ENCODE peak calls at places on chromosomes 2 and 18, in five cellular contexts. One of them, this sample, is unnamed.

GRCh38 chr2:101729521-101730190 is 32.1 kb downstream of the MAP4K4 start:
- DNase-seq in A673: no peak
- DNase-seq in mesendoderm: no peak
- DNase-seq in AG04450: no peak
- DNase-seq in stimulated activated CD4-positive, alpha-beta T cell treated with anti-CD3 and anti-CD28 coated beads, Interleukin-1b, Interleukin-23, amount 100 ng/mL, for 24 hours: no peak
- DNase-seq in this sample: no peak

GRCh38 chr2:64625352-64626145 is 28.2 kb downstream of the SERTAD2 start:
- DNase-seq in A673: no peak
- DNase-seq in mesendoderm: peak
- DNase-seq in AG04450: no peak
- DNase-seq in stimulated activated CD4-positive, alpha-beta T cell treated with anti-CD3 and anti-CD28 coated beads, Interleukin-1b, Interleukin-23, amount 100 ng/mL, for 24 hours: no peak
- DNase-seq in this sample: no peak

GRCh38 chr2:133846476-133846875 is 278.2 kb upstream of the NCKAP5 start:
- DNase-seq in A673: no peak
- DNase-seq in mesendoderm: no peak
- DNase-seq in AG04450: no peak
- DNase-seq in stimulated activated CD4-positive, alpha-beta T cell treated with anti-CD3 and anti-CD28 coated beads, Interleukin-1b, Interleukin-23, amount 100 ng/mL, for 24 hours: no peak
- DNase-seq in this sample: no peak

GRCh38 chr18:2588666-2589344 is 17.4 kb downstream of the NDC80 start:
- DNase-seq in A673: no peak
- DNase-seq in mesendoderm: no peak
- DNase-seq in AG04450: no peak
- DNase-seq in stimulated activated CD4-positive, alpha-beta T cell treated with anti-CD3 and anti-CD28 coated beads, Interleukin-1b, Interleukin-23, amount 100 ng/mL, for 24 hours: no peak
- DNase-seq in this sample: no peak

GRCh38 chr2:98702127-98702802 is 28.7 kb downstream of the MGAT4A start:
- DNase-seq in A673: no peak
- DNase-seq in mesendoderm: no peak
- DNase-seq in AG04450: no peak
- DNase-seq in stimulated activated CD4-positive, alpha-beta T cell treated with anti-CD3 and anti-CD28 coated beads, Interleukin-1b, Interleukin-23, amount 100 ng/mL, for 24 hours: no peak
- DNase-seq in this sample: no peak

GRCh38 chr2:101779652-101780051 is 82.1 kb downstream of the MAP4K4 start:
- DNase-seq in A673: no peak
- DNase-seq in mesendoderm: no peak
- DNase-seq in AG04450: no peak
- DNase-seq in stimulated activated CD4-positive, alpha-beta T cell treated with anti-CD3 and anti-CD28 coated beads, Interleukin-1b, Interleukin-23, amount 100 ng/mL, for 24 hours: no peak
- DNase-seq in this sample: no peak

GRCh38 chr2:33094303-33094702 is 147.6 kb downstream of the LTBP1 start:
- DNase-seq in A673: no peak
- DNase-seq in mesendoderm: no peak
- DNase-seq in AG04450: no peak
- DNase-seq in stimulated activated CD4-positive, alpha-beta T cell treated with anti-CD3 and anti-CD28 coated beads, Interleukin-1b, Interleukin-23, amount 100 ng/mL, for 24 hours: no peak
- DNase-seq in this sample: no peak

GRCh38 chr2:11899264-11899818 is 152.9 kb downstream of the LPIN1 start:
- DNase-seq in A673: no peak
- DNase-seq in mesendoderm: peak
- DNase-seq in AG04450: no peak
- DNase-seq in stimulated activated CD4-positive, alpha-beta T cell treated with anti-CD3 and anti-CD28 coated beads, Interleukin-1b, Interleukin-23, amount 100 ng/mL, for 24 hours: no peak
- DNase-seq in this sample: no peak

GRCh38 chr2:176484838-176485237 is 215.6 kb downstream of the MTX2 start:
- DNase-seq in A673: no peak
- DNase-seq in mesendoderm: no peak
- DNase-seq in AG04450: no peak
- DNase-seq in stimulated activated CD4-positive, alpha-beta T cell treated with anti-CD3 and anti-CD28 coated beads, Interleukin-1b, Interleukin-23, amount 100 ng/mL, for 24 hours: no peak
- DNase-seq in this sample: no peak

This sample was measured in NCI-H1048.